ENCODE peak calls at places on chromosomes 11 and 22, in seven cellular contexts. One of them, this sample, is unnamed.

GRCh38 chr22:39256979-39257378 is 12.2 kb upstream of the PDGFB start:
- DNase-seq in tibial nerve: no peak
- DNase-seq in body of pancreas: no peak
- DNase-seq in cardiac fibroblast: no peak
- DNase-seq in GM12865: no peak
- DNase-seq in BE2C: no peak
- DNase-seq in heart right ventricle: no peak
- DNase-seq in this sample: no peak

GRCh38 chr11:98056945-98057344 is 963.8 kb upstream of the CNTN5 start:
- DNase-seq in cardiac fibroblast: no peak
- DNase-seq in body of pancreas: no peak
- DNase-seq in tibial nerve: no peak
- DNase-seq in heart right ventricle: no peak
- DNase-seq in GM12865: no peak
- DNase-seq in BE2C: no peak
- DNase-seq in this sample: no peak

GRCh38 chr11:79100093-79100704 is 340.6 kb downstream of the TENM4 start:
- DNase-seq in heart right ventricle: no peak
- DNase-seq in cardiac fibroblast: peak; percentile 77
- DNase-seq in body of pancreas: peak; percentile 30
- DNase-seq in GM12865: peak; percentile 54
- DNase-seq in BE2C: peak; percentile 66
- DNase-seq in tibial nerve: peak; percentile 44
- DNase-seq in this sample: peak; percentile 43

GRCh38 chr22:27795053-27795452 is 6.5 kb downstream of the MN1 start:
- DNase-seq in GM12865: no peak
- DNase-seq in cardiac fibroblast: no peak
- DNase-seq in heart right ventricle: no peak
- DNase-seq in tibial nerve: no peak
- DNase-seq in BE2C: no peak
- DNase-seq in body of pancreas: no peak
- DNase-seq in this sample: no peak

GRCh38 chr11:69877235-69877634 is 58.0 kb upstream of the FGF3 start:
- DNase-seq in tibial nerve: no peak
- DNase-seq in heart right ventricle: no peak
- DNase-seq in cardiac fibroblast: no peak
- DNase-seq in BE2C: no peak
- DNase-seq in GM12865: no peak
- DNase-seq in body of pancreas: no peak
- DNase-seq in this sample: no peak

GRCh38 chr11:72349616-72350218 is 84.6 kb downstream of the CLPB start:
- DNase-seq in cardiac fibroblast: no peak
- DNase-seq in heart right ventricle: peak; percentile 54
- DNase-seq in tibial nerve: no peak
- DNase-seq in GM12865: no peak
- DNase-seq in BE2C: peak; percentile 98
- DNase-seq in body of pancreas: no peak
- DNase-seq in this sample: no peak

GRCh38 chr11:123543796-123544195 is 110.6 kb downstream of the SCN3B start:
- DNase-seq in heart right ventricle: no peak
- DNase-seq in BE2C: no peak
- DNase-seq in GM12865: no peak
- DNase-seq in body of pancreas: no peak
- DNase-seq in tibial nerve: no peak
- DNase-seq in cardiac fibroblast: peak; percentile 62
- DNase-seq in this sample: no peak

GRCh38 chr11:2480874-2481220 is 36.0 kb downstream of the KCNQ1 start:
- DNase-seq in cardiac fibroblast: no peak
- DNase-seq in BE2C: no peak
- DNase-seq in heart right ventricle: no peak
- DNase-seq in GM12865: no peak
- DNase-seq in body of pancreas: peak; percentile 55
- DNase-seq in tibial nerve: no peak
- DNase-seq in this sample: no peak

GRCh38 chr11:77147668-77148321 is 19.7 kb downstream of the MYO7A start:
- DNase-seq in GM12865: no peak
- DNase-seq in body of pancreas: peak; percentile 19
- DNase-seq in heart right ventricle: no peak
- DNase-seq in cardiac fibroblast: no peak
- DNase-seq in tibial nerve: no peak
- DNase-seq in BE2C: no peak
- DNase-seq in this sample: no peak

GRCh38 chr22:22927888-22928665 is 40.5 kb downstream of the IGLL5 start:
- DNase-seq in body of pancreas: no peak
- DNase-seq in GM12865: peak; percentile 37
- DNase-seq in cardiac fibroblast: no peak
- DNase-seq in heart right ventricle: no peak
- DNase-seq in BE2C: no peak
- DNase-seq in tibial nerve: no peak
- DNase-seq in this sample: no peak

GRCh38 chr22:36220457-36220921 is 18.8 kb downstream of the APOL2 start:
- DNase-seq in GM12865: no peak
- DNase-seq in body of pancreas: peak; percentile 41
- DNase-seq in heart right ventricle: peak; percentile 21
- DNase-seq in BE2C: no peak
- DNase-seq in cardiac fibroblast: no peak
- DNase-seq in tibial nerve: peak; percentile 55
- DNase-seq in this sample: no peak

GRCh38 chr22:38284042-38284402 is 11.2 kb upstream of the TMEM184B start:
- DNase-seq in GM12865: no peak
- DNase-seq in tibial nerve: peak; percentile 54
- DNase-seq in body of pancreas: peak; percentile 56
- DNase-seq in heart right ventricle: peak; percentile 45
- DNase-seq in BE2C: no peak
- DNase-seq in cardiac fibroblast: peak; percentile 91
- DNase-seq in this sample: no peak

GRCh38 chr11:113675003-113675471 is 31.1 kb downstream of the TMPRSS5 start:
- DNase-seq in tibial nerve: no peak
- DNase-seq in GM12865: peak; percentile 85
- DNase-seq in cardiac fibroblast: peak; percentile 84
- DNase-seq in heart right ventricle: no peak
- DNase-seq in BE2C: no peak
- DNase-seq in body of pancreas: peak; percentile 9
- DNase-seq in this sample: no peak

GRCh38 chr11:120512727-120513435 is 1.3 kb downstream of the GRIK4 start:
- DNase-seq in GM12865: no peak
- DNase-seq in cardiac fibroblast: no peak
- DNase-seq in body of pancreas: no peak
- DNase-seq in BE2C: no peak
- DNase-seq in tibial nerve: no peak
- DNase-seq in heart right ventricle: no peak
- DNase-seq in this sample: no peak

GRCh38 chr11:128522063-128522942 is 65.1 kb downstream of the ETS1 start:
- DNase-seq in BE2C: peak; percentile 95
- DNase-seq in heart right ventricle: peak; percentile 95
- DNase-seq in GM12865: peak; percentile 96
- DNase-seq in cardiac fibroblast: peak; percentile 97
- DNase-seq in tibial nerve: peak; percentile 85
- DNase-seq in body of pancreas: peak; percentile 95
- DNase-seq in this sample: peak; percentile 97

GRCh38 chr22:37377927-37378326 is 49.4 kb downstream of the ELFN2 start:
- DNase-seq in heart right ventricle: no peak
- DNase-seq in tibial nerve: no peak
- DNase-seq in body of pancreas: no peak
- DNase-seq in BE2C: no peak
- DNase-seq in cardiac fibroblast: no peak
- DNase-seq in GM12865: no peak
- DNase-seq in this sample: no peak

GRCh38 chr11:44600739-44601416 is 35.4 kb downstream of the CD82 start:
- DNase-seq in body of pancreas: no peak
- DNase-seq in heart right ventricle: peak; percentile 49
- DNase-seq in tibial nerve: no peak
- DNase-seq in GM12865: peak; percentile 67
- DNase-seq in BE2C: peak; percentile 28
- DNase-seq in cardiac fibroblast: peak; percentile 63
- DNase-seq in this sample: no peak

GRCh38 chr22:37804502-37804885 is 3.2 kb upstream of the GCAT start:
- DNase-seq in cardiac fibroblast: no peak
- DNase-seq in GM12865: no peak
- DNase-seq in BE2C: no peak
- DNase-seq in tibial nerve: no peak
- DNase-seq in body of pancreas: no peak
- DNase-seq in heart right ventricle: no peak
- DNase-seq in this sample: no peak

GRCh38 chr11:68383976-68384501 is 71.6 kb downstream of the LRP5 start:
- DNase-seq in body of pancreas: peak; percentile 55
- DNase-seq in GM12865: peak; percentile 62
- DNase-seq in cardiac fibroblast: peak; percentile 61
- DNase-seq in heart right ventricle: peak; percentile 75
- DNase-seq in tibial nerve: peak; percentile 88
- DNase-seq in BE2C: peak; percentile 78
- DNase-seq in this sample: peak; percentile 32

GRCh38 chr11:14388352-14388751 is 29.4 kb upstream of the RRAS2 start:
- DNase-seq in body of pancreas: no peak
- DNase-seq in tibial nerve: no peak
- DNase-seq in GM12865: no peak
- DNase-seq in BE2C: no peak
- DNase-seq in heart right ventricle: no peak
- DNase-seq in cardiac fibroblast: no peak
- DNase-seq in this sample: no peak

GRCh38 chr11:116825434-116825833 is 2.3 kb upstream of the APOA4 start:
- DNase-seq in heart right ventricle: no peak
- DNase-seq in tibial nerve: no peak
- DNase-seq in BE2C: no peak
- DNase-seq in body of pancreas: no peak
- DNase-seq in cardiac fibroblast: no peak
- DNase-seq in GM12865: no peak
- DNase-seq in this sample: no peak

GRCh38 chr11:110429614-110430266 is at the start of gene FDX1:
- DNase-seq in heart right ventricle: peak; percentile 77
- DNase-seq in cardiac fibroblast: peak; percentile 88
- DNase-seq in tibial nerve: peak; percentile 48
- DNase-seq in body of pancreas: peak; percentile 87
- DNase-seq in BE2C: peak; percentile 94
- DNase-seq in GM12865: peak; percentile 87
- DNase-seq in this sample: no peak

GRCh38 chr22:42202048-42202447 is 68.4 kb downstream of the TCF20 start:
- DNase-seq in BE2C: no peak
- DNase-seq in tibial nerve: no peak
- DNase-seq in body of pancreas: no peak
- DNase-seq in cardiac fibroblast: no peak
- DNase-seq in GM12865: no peak
- DNase-seq in heart right ventricle: no peak
- DNase-seq in this sample: no peak

GRCh38 chr22:42203609-42204008 is 66.8 kb downstream of the TCF20 start:
- DNase-seq in GM12865: no peak
- DNase-seq in body of pancreas: no peak
- DNase-seq in heart right ventricle: no peak
- DNase-seq in tibial nerve: no peak
- DNase-seq in cardiac fibroblast: no peak
- DNase-seq in BE2C: no peak
- DNase-seq in this sample: no peak

GRCh38 chr22:42208362-42208761 is 62.1 kb downstream of the TCF20 start:
- DNase-seq in GM12865: no peak
- DNase-seq in body of pancreas: no peak
- DNase-seq in cardiac fibroblast: no peak
- DNase-seq in heart right ventricle: no peak
- DNase-seq in BE2C: no peak
- DNase-seq in tibial nerve: no peak
- DNase-seq in this sample: no peak

GRCh38 chr22:42207918-42208317 is 62.5 kb downstream of the TCF20 start:
- DNase-seq in GM12865: no peak
- DNase-seq in heart right ventricle: no peak
- DNase-seq in body of pancreas: no peak
- DNase-seq in tibial nerve: no peak
- DNase-seq in BE2C: no peak
- DNase-seq in cardiac fibroblast: no peak
- DNase-seq in this sample: no peak

GRCh38 chr22:42202669-42203068 is 67.8 kb downstream of the TCF20 start:
- DNase-seq in body of pancreas: no peak
- DNase-seq in heart right ventricle: no peak
- DNase-seq in cardiac fibroblast: peak; percentile 15
- DNase-seq in BE2C: no peak
- DNase-seq in tibial nerve: no peak
- DNase-seq in GM12865: no peak
- DNase-seq in this sample: no peak
- H3K4me3 ChIP-seq in body of pancreas: no peak overlapping the region
- H3K4me3 ChIP-seq in heart right ventricle: no peak overlapping the region
- H3K4me3 ChIP-seq in cardiac fibroblast: no peak overlapping the region
- H3K4me3 ChIP-seq in BE2C: no peak overlapping the region
- H3K4me3 ChIP-seq in tibial nerve: no peak overlapping the region
- H3K4me3 ChIP-seq in GM12865: no peak overlapping the region
- H3K4me3 ChIP-seq in this sample: no peak overlapping the region

GRCh38 chr11:86396403-86396802 is 21.7 kb downstream of the CCDC81 start:
- DNase-seq in tibial nerve: no peak
- DNase-seq in body of pancreas: no peak
- DNase-seq in GM12865: no peak
- DNase-seq in BE2C: no peak
- DNase-seq in cardiac fibroblast: no peak
- DNase-seq in heart right ventricle: no peak
- DNase-seq in this sample: no peak
- H3K4me3 ChIP-seq in tibial nerve: no peak overlapping the region
- H3K4me3 ChIP-seq in body of pancreas: no peak overlapping the region
- H3K4me3 ChIP-seq in GM12865: no peak overlapping the region
- H3K4me3 ChIP-seq in BE2C: no peak overlapping the region
- H3K4me3 ChIP-seq in cardiac fibroblast: no peak overlapping the region
- H3K4me3 ChIP-seq in heart right ventricle: no peak overlapping the region
- H3K4me3 ChIP-seq in this sample: no peak overlapping the region

GRCh38 chr22:30694638-30695350 is at the start of gene OSBP2:
- DNase-seq in GM12865: peak; percentile 37
- DNase-seq in BE2C: peak; percentile 59
- DNase-seq in body of pancreas: peak; percentile 57
- DNase-seq in tibial nerve: no peak
- DNase-seq in heart right ventricle: peak; percentile 5
- DNase-seq in cardiac fibroblast: no peak
- DNase-seq in this sample: no peak

GRCh38 chr22:30697975-30698374 is 3.3 kb downstream of the OSBP2 start:
- DNase-seq in BE2C: no peak
- DNase-seq in tibial nerve: no peak
- DNase-seq in GM12865: no peak
- DNase-seq in heart right ventricle: no peak
- DNase-seq in cardiac fibroblast: no peak
- DNase-seq in body of pancreas: no peak
- DNase-seq in this sample: no peak

GRCh38 chr22:30694171-30694637 is 470 bp upstream of the OSBP2 start:
- DNase-seq in GM12865: peak; percentile 62
- DNase-seq in heart right ventricle: peak; percentile 26
- DNase-seq in body of pancreas: peak; percentile 81
- DNase-seq in cardiac fibroblast: peak; percentile 25
- DNase-seq in tibial nerve: peak; percentile 5
- DNase-seq in BE2C: peak; percentile 65
- DNase-seq in this sample: no peak

GRCh38 chr22:30695871-30696655 is 1.4 kb downstream of the OSBP2 start:
- DNase-seq in heart right ventricle: no peak
- DNase-seq in body of pancreas: no peak
- DNase-seq in BE2C: no peak
- DNase-seq in tibial nerve: no peak
- DNase-seq in cardiac fibroblast: no peak
- DNase-seq in GM12865: no peak
- DNase-seq in this sample: no peak

GRCh38 chr22:30695351-30695762 is 683 bp downstream of the OSBP2 start:
- DNase-seq in tibial nerve: no peak
- DNase-seq in BE2C: no peak
- DNase-seq in cardiac fibroblast: no peak
- DNase-seq in GM12865: no peak
- DNase-seq in heart right ventricle: no peak
- DNase-seq in body of pancreas: peak; percentile 8
- DNase-seq in this sample: no peak
- H3K4me3 ChIP-seq in tibial nerve: peak overlapping the region; percentile 41
- H3K4me3 ChIP-seq in BE2C: peak overlapping the region; percentile 63
- H3K4me3 ChIP-seq in cardiac fibroblast: peak overlapping the region; percentile 54
- H3K4me3 ChIP-seq in GM12865: no peak overlapping the region
- H3K4me3 ChIP-seq in heart right ventricle: peak overlapping the region; percentile 65
- H3K4me3 ChIP-seq in body of pancreas: peak overlapping the region; percentile 22
- H3K4me3 ChIP-seq in this sample: peak overlapping the region; percentile 61

GRCh38 chr11:61049066-61049382 is 53.3 kb upstream of the CD5 start:
- DNase-seq in tibial nerve: no peak
- DNase-seq in cardiac fibroblast: no peak
- DNase-seq in BE2C: no peak
- DNase-seq in heart right ventricle: no peak
- DNase-seq in body of pancreas: no peak
- DNase-seq in GM12865: no peak
- DNase-seq in this sample: no peak
- H3K4me3 ChIP-seq in tibial nerve: no peak overlapping the region
- H3K4me3 ChIP-seq in cardiac fibroblast: no peak overlapping the region
- H3K4me3 ChIP-seq in BE2C: no peak overlapping the region
- H3K4me3 ChIP-seq in heart right ventricle: no peak overlapping the region
- H3K4me3 ChIP-seq in body of pancreas: no peak overlapping the region
- H3K4me3 ChIP-seq in GM12865: no peak overlapping the region
- H3K4me3 ChIP-seq in this sample: no peak overlapping the region

This sample was measured in Panc1.